ENCODE peak calls at places on chromosomes 7 and 10, in four cellular contexts. W, C, I and A are unnamed samples.

GRCh38 chr10:132452651-132453469 is 55.9 kb downstream of the PWWP2B start:
- DNase-seq in I (peak; percentile 36), C (peak; percentile 45), W (peak; percentile 91), A (no peak)

GRCh38 chr10:77756319-77757232 is 119.0 kb upstream of the KCNMA1 start:
- DNase-seq in I (no peak), C (peak; percentile 60), W (no peak), A (no peak)

GRCh38 chr7:875476-876076 is 778 bp upstream of the GET4 start:
- DNase-seq in W (no peak), I (no peak), C (no peak), A (no peak)

GRCh38 chr10:74947781-74948401 is 121.5 kb downstream of the KAT6B start:
- DNase-seq in C (peak; percentile 92), W (no peak), I (no peak), A (no peak)

GRCh38 chr7:111511845-111512244 is 50.4 kb downstream of the IMMP2L start:
- DNase-seq in I (no peak), W (no peak), C (no peak), A (no peak)

GRCh38 chr7:24169077-24169624 is 114.8 kb upstream of the NPY start:
- DNase-seq in I (no peak), W (no peak), C (no peak), A (no peak)

GRCh38 chr10:74925716-74926115 is 99.3 kb downstream of the KAT6B start:
- DNase-seq in W (no peak), I (no peak), C (no peak), A (no peak)

GRCh38 chr10:67665491-67665890 is 30.5 kb downstream of the CTNNA3 start:
- DNase-seq in W (no peak), C (no peak), I (peak; percentile 92), A (no peak)

GRCh38 chr7:73871163-73872011 is 10.4 kb downstream of the TMEM270 start:
- DNase-seq in I (no peak), C (no peak), W (no peak), A (no peak)

GRCh38 chr7:149624006-149624405 is 126.4 kb upstream of the ZNF746 start:
- DNase-seq in C (peak; percentile 0), I (peak; percentile 16), W (peak; percentile 53), A (no peak)

GRCh38 chr7:33887576-33887975 is 17.8 kb upstream of the BMPER start:
- DNase-seq in C (no peak), I (no peak), W (no peak), A (no peak)

GRCh38 chr10:77164616-77165311 is 472.8 kb downstream of the KCNMA1 start:
- DNase-seq in C (no peak), W (no peak), I (no peak), A (no peak)

GRCh38 chr7:11185179-11185578 is 211.5 kb downstream of the PHF14 start:
- DNase-seq in C (no peak), I (no peak), W (no peak), A (no peak)

GRCh38 chr10:86964061-86964846 is 4.0 kb upstream of the ADIRF start:
- DNase-seq in I (no peak), C (no peak), W (peak; percentile 69), A (no peak)

GRCh38 chr7:140229591-140230516 is 53.1 kb upstream of the KDM7A start:
- DNase-seq in I (no peak), C (peak; percentile 27), W (peak; percentile 53), A (no peak)

GRCh38 chr7:33186187-33186586 is 56.8 kb downstream of the BBS9 start:
- DNase-seq in I (no peak), C (no peak), W (no peak), A (no peak)

GRCh38 chr7:10022957-10023356 is 950.7 kb upstream of the PHF14 start:
- DNase-seq in C (peak; percentile 57), I (peak; percentile 33), W (no peak), A (no peak)